ENCODE peak calls at places on chromosomes 7 and 10, in six cellular contexts. J is tibial artery, E is A549, I is right lobe of liver, Z is GM23338, B is SJCRH30. Q is an unnamed sample.

GRCh38 chr10:47050618-47051455 is 139.6 kb downstream of the PTPN20 start:
- DNase-seq in J (no peak), E (no peak), I (no peak), Z (no peak), B (no peak), Q (no peak)

GRCh38 chr7:157612664-157613561 is 276.1 kb downstream of the DNAJB6 start:
- DNase-seq in J (peak; percentile 21), E (no peak), I (no peak), Z (peak; percentile 6), B (no peak), Q (peak; percentile 83)

GRCh38 chr10:12130237-12130872 is 878 bp downstream of the SEC61A2 start:
- DNase-seq in J (peak; percentile 30), E (peak; percentile 65), I (no peak), Z (peak; percentile 75), B (peak; percentile 65), Q (no peak)

GRCh38 chr10:111063471-111063870 is 13.4 kb upstream of the ADRA2A start:
- DNase-seq in J (no peak), E (no peak), I (no peak), Z (no peak), B (no peak), Q (no peak)

GRCh38 chr10:85642421-85643170 is 724.0 kb downstream of the GRID1 start:
- DNase-seq in J (peak; percentile 47), E (peak; percentile 74), I (no peak), Z (no peak), B (no peak), Q (no peak)

GRCh38 chr7:157596471-157596870 is 259.7 kb downstream of the DNAJB6 start:
- DNase-seq in J (no peak), E (no peak), I (no peak), Z (no peak), B (no peak), Q (peak; percentile 26)

GRCh38 chr10:55500931-55501559 is 700.0 kb upstream of the PCDH15 start:
- DNase-seq in J (no peak), E (no peak), I (no peak), Z (peak; percentile 84), B (peak; percentile 8), Q (no peak)

GRCh38 chr10:25078659-25079429 is 62.4 kb downstream of the THNSL1 start:
- DNase-seq in J (no peak), E (no peak), I (peak; percentile 73), Z (no peak), B (no peak), Q (no peak)

GRCh38 chr7:11567571-11567970 is 264.4 kb downstream of the THSD7A start:
- DNase-seq in J (no peak), E (no peak), I (no peak), Z (no peak), B (no peak), Q (no peak)

GRCh38 chr7:56639173-56639746 is 493.0 kb downstream of the ZNF479 start:
- DNase-seq in J (no peak), E (no peak), I (no peak), Z (no peak), B (no peak), Q (no peak)

GRCh38 chr7:141979611-141980010 is 6.0 kb upstream of the TAS2R38 start:
- DNase-seq in J (no peak), E (no peak), I (no peak), Z (no peak), B (no peak), Q (no peak)

GRCh38 chr10:16652154-16652553 is 130.5 kb upstream of the C1QL3 start:
- DNase-seq in J (no peak), E (no peak), I (no peak), Z (no peak), B (no peak), Q (no peak)

GRCh38 chr7:47691974-47692373 is 110.1 kb upstream of the TNS3 start:
- DNase-seq in J (no peak), E (no peak), I (no peak), Z (no peak), B (no peak), Q (no peak)
- H3K27ac ChIP-seq in J (peak overlapping the region; percentile 77), E (peak overlapping the region; percentile 25), I (no peak overlapping the region), Z (no peak overlapping the region), B (no peak overlapping the region), Q (no peak overlapping the region)

DNA sequence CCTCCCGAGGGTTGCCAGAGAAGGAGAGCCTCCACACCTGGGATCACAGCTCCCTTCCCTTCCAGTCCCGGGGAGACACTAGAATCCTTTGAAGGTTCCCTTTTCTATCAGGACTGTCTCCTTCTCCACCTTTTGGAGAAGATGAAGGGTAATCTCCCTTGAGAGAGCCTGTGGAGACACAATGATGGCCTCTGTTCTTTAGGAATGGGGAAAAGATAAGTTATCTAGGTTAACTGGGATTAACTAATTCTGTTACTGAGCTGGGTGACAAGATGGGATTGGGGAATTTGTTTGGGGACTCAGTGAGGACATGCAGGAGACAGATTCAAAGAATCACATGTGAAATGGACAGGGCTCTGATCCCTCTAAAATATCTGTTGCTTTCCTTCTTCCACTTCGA is 181.1 kb upstream of the BMPER start:
- DNase-seq in J (no peak), E (no peak), I (no peak), Z (no peak), B (no peak), Q (no peak)
- H3K27ac ChIP-seq in J (no peak overlapping the region), E (no peak overlapping the region), I (no peak overlapping the region), Z (no peak overlapping the region), B (no peak overlapping the region), Q (no peak overlapping the region)

DNA sequence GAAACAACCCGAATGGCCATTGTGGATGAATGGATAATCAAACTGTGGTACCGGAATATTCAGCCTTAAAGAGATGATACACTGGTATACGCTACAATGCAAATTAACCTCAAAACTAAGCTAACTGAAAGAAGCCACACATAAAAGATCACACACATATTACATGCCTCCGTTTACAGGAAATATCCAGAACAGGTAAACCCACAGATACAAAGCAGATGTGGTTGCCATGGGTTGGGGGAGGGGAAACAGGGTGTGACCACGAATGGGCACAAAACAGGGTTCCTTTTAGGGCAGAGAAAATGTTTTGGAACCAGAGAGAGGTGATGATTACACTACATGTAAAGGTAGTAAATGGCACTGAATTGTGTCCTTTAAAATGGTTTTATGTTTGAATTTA is 16.6 kb downstream of the ESYT2 start:
- DNase-seq in J (no peak), E (no peak), I (no peak), Z (no peak), B (no peak), Q (no peak)
- H3K27ac ChIP-seq in J (peak overlapping the region; percentile 87), E (peak overlapping the region; percentile 10), I (no peak overlapping the region), Z (no peak overlapping the region), B (no peak overlapping the region), Q (no peak overlapping the region)

DNA sequence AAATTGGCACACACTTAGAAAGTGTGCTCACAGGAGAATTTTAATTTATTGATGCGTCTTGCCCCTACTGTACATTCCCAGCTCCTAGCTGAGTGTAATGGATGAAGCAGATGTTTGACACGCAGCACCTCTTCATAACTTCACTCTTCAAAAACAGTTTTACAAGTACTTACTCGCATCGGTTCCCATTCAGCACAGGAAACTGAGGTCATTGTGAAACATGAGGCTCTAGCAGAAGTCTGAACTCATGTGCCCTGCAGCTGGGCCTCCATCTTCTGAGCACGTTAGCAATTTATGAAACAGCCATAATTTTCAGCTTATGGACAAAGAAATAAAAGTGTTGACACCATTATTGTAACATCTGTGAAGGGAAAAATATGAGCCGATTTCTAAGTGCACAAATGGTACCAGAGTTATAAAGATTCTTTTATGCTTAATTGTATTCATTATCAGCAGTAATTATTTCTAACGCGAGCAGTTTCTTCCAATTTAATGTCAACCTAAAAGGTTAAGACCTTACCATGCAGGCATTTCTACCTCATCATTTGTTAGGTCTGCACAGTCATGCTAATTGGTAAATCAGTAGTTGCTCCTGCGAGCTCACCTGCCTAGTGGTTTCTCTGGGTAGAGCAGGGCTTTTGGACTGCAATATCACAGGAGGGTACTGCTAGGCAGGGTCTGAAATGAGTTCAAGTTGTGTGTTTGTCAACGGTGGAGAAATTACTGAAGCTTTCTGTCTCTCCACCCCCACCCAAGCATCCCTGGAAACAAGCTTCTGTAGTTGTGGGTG is 558.7 kb upstream of the MGMT start:
- DNase-seq in J (no peak), E (no peak), I (no peak), Z (peak; percentile 45), B (no peak), Q (no peak)
- H3K27ac ChIP-seq in J (no peak overlapping the region), E (no peak overlapping the region), I (no peak overlapping the region), Z (no peak overlapping the region), B (no peak overlapping the region), Q (no peak overlapping the region)